ENCODE peak calls at places on chromosomes 3 and 15, in nine cellular contexts. L is activated effector memory CD4-positive, alpha-beta T cell treated with anti-CD3 and anti-CD28 coated beads, Interleukin-2, amount 50 U/mL, for 16 hours; A is activated CD4-positive, alpha-beta T cell treated with anti-CD3 and anti-CD28 coated beads, Interleukin-2, amount 50 U/mL, for 24 hours; O is amygdala; Z is naive B cell; D is fibroblast of mammary gland; K is activated T-cell treated with anti-CD3 and anti-CD28 coated beads, Interleukin-2, amount 50 U/mL, for 72 hours; J is NCI-H774; N is NCI-H1092 treated with DMSO at 0.1 percent for 48 hours. B is an unnamed sample.

GRCh38 chr3:12681586-12682371 is 17.9 kb upstream of the RAF1 start:
- DNase-seq in K (no peak), Z (no peak), D (peak), O (no peak), N (no peak), J (no peak), A (no peak), L (no peak), B (no peak)

GRCh38 chr15:85760531-85761371 is 34.0 kb downstream of the KLHL25 start:
- DNase-seq in K (no peak), D (no peak), N (no peak), Z (no peak), O (no peak), A (no peak), J (no peak), L (no peak), B (no peak)

GRCh38 chr15:74010929-74011540 is 16.5 kb downstream of the PML start:
- DNase-seq in N (no peak), O (no peak), J (no peak), D (peak), A (no peak), Z (no peak), L (no peak), K (no peak), B (no peak)

GRCh38 chr3:44076221-44076829 is 165.4 kb upstream of the TOPAZ1 start:
- DNase-seq in A (no peak), J (no peak), K (no peak), D (no peak), O (no peak), L (no peak), N (peak), Z (no peak), B (no peak)

GRCh38 chr3:17032407-17033034 is 147.8 kb downstream of the PLCL2 start:
- DNase-seq in J (peak), K (no peak), N (peak), O (no peak), L (no peak), D (peak), A (no peak), Z (no peak), B (no peak)

GRCh38 chr15:31307270-31308184 is 19.1 kb upstream of the KLF13 start:
- DNase-seq in Z (no peak), O (no peak), D (no peak), K (no peak), J (no peak), A (no peak), N (no peak), L (no peak), B (no peak)

GRCh38 chr3:72461787-72462186 is 386.5 kb downstream of the SHQ1 start:
- DNase-seq in L (no peak), A (no peak), J (no peak), K (no peak), D (no peak), N (no peak), O (no peak), Z (no peak), B (no peak)

GRCh38 chr3:52134761-52135160 is 19.5 kb downstream of the POC1A start:
- DNase-seq in J (no peak), A (no peak), L (no peak), N (no peak), D (no peak), Z (no peak), K (no peak), O (no peak), B (peak)

GRCh38 chr15:84795186-84795585 is 22.0 kb upstream of the ALPK3 start:
- DNase-seq in A (no peak), Z (no peak), L (no peak), N (no peak), O (no peak), K (no peak), D (no peak), J (no peak), B (no peak)

GRCh38 chr15:39096608-39097007 is 484.3 kb upstream of the THBS1 start:
- DNase-seq in L (no peak), N (no peak), O (no peak), A (no peak), K (no peak), Z (no peak), J (no peak), D (no peak), B (no peak)

GRCh38 chr3:58560771-58561311 is 16.4 kb downstream of the FAM107A start:
- DNase-seq in J (no peak), O (no peak), N (no peak), A (no peak), L (peak), K (no peak), D (peak), Z (no peak), B (no peak)